ENCODE peak calls at places on chromosomes 16 and 17, in six cellular contexts. One of them, this sample, is unnamed.

GRCh38 chr17:81165246-81166032 is at the start of gene PVALEF:
- DNase-seq in caudate nucleus: peak; percentile 57
- DNase-seq in lung: no peak
- DNase-seq in Panc1: no peak
- DNase-seq in CD4-positive, alpha-beta T cell: no peak
- DNase-seq in upper lobe of right lung: no peak
- DNase-seq in this sample: no peak

GRCh38 chr16:29231231-29231630 is 175.3 kb downstream of the NPIPB11 start:
- DNase-seq in caudate nucleus: no peak
- DNase-seq in lung: no peak
- DNase-seq in Panc1: no peak
- DNase-seq in CD4-positive, alpha-beta T cell: no peak
- DNase-seq in upper lobe of right lung: peak; percentile 51
- DNase-seq in this sample: no peak

GRCh38 chr16:22353188-22353919 is 21.1 kb downstream of the CDR2 start:
- DNase-seq in caudate nucleus: no peak
- DNase-seq in lung: no peak
- DNase-seq in Panc1: no peak
- DNase-seq in CD4-positive, alpha-beta T cell: no peak
- DNase-seq in upper lobe of right lung: no peak
- DNase-seq in this sample: no peak

GRCh38 chr17:34499576-34499975 is 79.8 kb upstream of the TMEM132E start:
- DNase-seq in caudate nucleus: no peak
- DNase-seq in lung: no peak
- DNase-seq in Panc1: no peak
- DNase-seq in CD4-positive, alpha-beta T cell: no peak
- DNase-seq in upper lobe of right lung: no peak
- DNase-seq in this sample: no peak

GRCh38 chr17:12320286-12320685 is 299.6 kb downstream of the MAP2K4 start:
- DNase-seq in caudate nucleus: no peak
- DNase-seq in lung: no peak
- DNase-seq in Panc1: no peak
- DNase-seq in CD4-positive, alpha-beta T cell: no peak
- DNase-seq in upper lobe of right lung: no peak
- DNase-seq in this sample: no peak

GRCh38 chr17:19322129-19322505 is 40.4 kb downstream of the B9D1 start:
- DNase-seq in caudate nucleus: no peak
- DNase-seq in lung: no peak
- DNase-seq in Panc1: no peak
- DNase-seq in CD4-positive, alpha-beta T cell: no peak
- DNase-seq in upper lobe of right lung: peak; percentile 18
- DNase-seq in this sample: no peak

GRCh38 chr17:43584666-43585102 is 38.5 kb upstream of the ETV4 start:
- DNase-seq in caudate nucleus: no peak
- DNase-seq in lung: no peak
- DNase-seq in Panc1: no peak
- DNase-seq in CD4-positive, alpha-beta T cell: no peak
- DNase-seq in upper lobe of right lung: no peak
- DNase-seq in this sample: no peak

GRCh38 chr17:38915639-38915995 is 9.8 kb upstream of the LASP1NB start:
- DNase-seq in caudate nucleus: no peak
- DNase-seq in lung: no peak
- DNase-seq in Panc1: no peak
- DNase-seq in CD4-positive, alpha-beta T cell: no peak
- DNase-seq in upper lobe of right lung: no peak
- DNase-seq in this sample: no peak

GRCh38 chr16:14041164-14041563 is 30.0 kb upstream of the MRTFB start:
- DNase-seq in caudate nucleus: no peak
- DNase-seq in lung: no peak
- DNase-seq in Panc1: no peak
- DNase-seq in CD4-positive, alpha-beta T cell: no peak
- DNase-seq in upper lobe of right lung: no peak
- DNase-seq in this sample: no peak

GRCh38 chr17:50865060-50865867 is 890 bp downstream of the TOB1 start:
- DNase-seq in caudate nucleus: no peak
- DNase-seq in lung: peak; percentile 61
- DNase-seq in Panc1: peak; percentile 22
- DNase-seq in CD4-positive, alpha-beta T cell: peak; percentile 50
- DNase-seq in upper lobe of right lung: peak; percentile 86
- DNase-seq in this sample: no peak

GRCh38 chr17:78664476-78665384 is 87.5 kb upstream of the DNAH17 start:
- DNase-seq in caudate nucleus: no peak
- DNase-seq in lung: no peak
- DNase-seq in Panc1: no peak
- DNase-seq in CD4-positive, alpha-beta T cell: no peak
- DNase-seq in upper lobe of right lung: peak; percentile 60
- DNase-seq in this sample: no peak

GRCh38 chr16:3095869-3096268 is 3.2 kb downstream of the ZSCAN10 start:
- DNase-seq in caudate nucleus: no peak
- DNase-seq in lung: no peak
- DNase-seq in Panc1: no peak
- DNase-seq in CD4-positive, alpha-beta T cell: peak; percentile 45
- DNase-seq in upper lobe of right lung: no peak
- DNase-seq in this sample: no peak

GRCh38 chr16:70290949-70291519 is 1.7 kb upstream of the AARS1 start:
- DNase-seq in caudate nucleus: no peak
- DNase-seq in lung: no peak
- DNase-seq in Panc1: no peak
- DNase-seq in CD4-positive, alpha-beta T cell: no peak
- DNase-seq in upper lobe of right lung: no peak
- DNase-seq in this sample: no peak

GRCh38 chr17:5915337-5915736 is 154.8 kb upstream of the WSCD1 start:
- DNase-seq in caudate nucleus: no peak
- DNase-seq in lung: no peak
- DNase-seq in Panc1: no peak
- DNase-seq in CD4-positive, alpha-beta T cell: no peak
- DNase-seq in upper lobe of right lung: no peak
- DNase-seq in this sample: no peak

DNA sequence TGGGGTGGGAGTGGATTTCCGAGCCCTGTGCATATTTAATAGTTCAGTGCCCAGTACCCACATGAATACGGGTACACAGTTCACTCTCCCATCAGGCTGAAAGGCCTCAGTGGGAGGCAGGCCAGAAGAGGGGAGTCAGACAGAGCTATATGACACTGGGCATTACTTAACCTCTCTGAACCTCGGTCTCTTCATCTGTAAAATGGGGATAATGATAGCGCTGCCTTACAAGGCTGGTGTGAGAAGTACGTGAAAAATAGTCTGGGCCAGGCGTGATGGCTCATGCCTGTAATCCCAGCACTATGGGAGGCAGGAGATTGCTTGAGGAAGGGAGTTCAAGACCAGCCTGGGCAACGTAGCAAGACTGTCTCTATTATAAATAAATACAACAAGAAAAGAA is 3.6 kb downstream of the GPRC5B start:
- DNase-seq in caudate nucleus: no peak
- DNase-seq in lung: no peak
- DNase-seq in Panc1: no peak
- DNase-seq in CD4-positive, alpha-beta T cell: no peak
- DNase-seq in upper lobe of right lung: no peak
- DNase-seq in this sample: no peak
- H3K27ac ChIP-seq in caudate nucleus: peak overlapping the region; percentile 95
- H3K27ac ChIP-seq in lung: no peak overlapping the region
- H3K27ac ChIP-seq in Panc1: no peak overlapping the region
- H3K27ac ChIP-seq in CD4-positive, alpha-beta T cell: no peak overlapping the region
- H3K27ac ChIP-seq in upper lobe of right lung: no peak overlapping the region
- H3K27ac ChIP-seq in this sample: no peak overlapping the region

DNA sequence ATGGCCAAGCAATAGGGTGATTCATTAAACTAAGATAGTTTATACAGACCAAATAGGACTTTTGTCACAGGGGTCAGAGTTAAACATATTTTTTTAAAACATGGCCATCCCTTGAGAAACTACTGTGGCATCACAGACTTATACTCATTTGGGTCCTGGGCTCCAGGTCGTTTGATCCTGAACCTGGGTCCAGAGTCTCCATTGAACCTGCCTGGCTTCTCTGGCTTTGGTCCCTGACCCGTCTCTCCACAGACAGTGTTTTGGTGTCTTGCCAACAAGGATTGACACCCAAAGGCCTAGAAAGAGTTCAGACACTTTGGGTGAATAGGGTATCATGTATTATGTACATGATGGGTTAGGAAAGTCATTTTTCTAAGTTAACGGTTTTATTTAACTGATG is 236.7 kb downstream of the PHKB start:
- DNase-seq in caudate nucleus: no peak
- DNase-seq in lung: no peak
- DNase-seq in Panc1: no peak
- DNase-seq in CD4-positive, alpha-beta T cell: no peak
- DNase-seq in upper lobe of right lung: no peak
- DNase-seq in this sample: no peak
- H3K27ac ChIP-seq in caudate nucleus: no peak overlapping the region
- H3K27ac ChIP-seq in lung: no peak overlapping the region
- H3K27ac ChIP-seq in Panc1: no peak overlapping the region
- H3K27ac ChIP-seq in CD4-positive, alpha-beta T cell: no peak overlapping the region
- H3K27ac ChIP-seq in upper lobe of right lung: no peak overlapping the region
- H3K27ac ChIP-seq in this sample: no peak overlapping the region

GRCh38 chr17:75490173-75490743 is 25.1 kb downstream of the CASKIN2 start:
- DNase-seq in caudate nucleus: no peak
- DNase-seq in lung: no peak
- DNase-seq in Panc1: no peak
- DNase-seq in CD4-positive, alpha-beta T cell: no peak
- DNase-seq in upper lobe of right lung: no peak
- DNase-seq in this sample: no peak

GRCh38 chr17:75490953-75491649 is 24.2 kb downstream of the CASKIN2 start:
- DNase-seq in caudate nucleus: no peak
- DNase-seq in lung: no peak
- DNase-seq in Panc1: no peak
- DNase-seq in CD4-positive, alpha-beta T cell: no peak
- DNase-seq in upper lobe of right lung: no peak
- DNase-seq in this sample: no peak

GRCh38 chr17:75492555-75493168 is 22.7 kb downstream of the CASKIN2 start:
- DNase-seq in caudate nucleus: no peak
- DNase-seq in lung: no peak
- DNase-seq in Panc1: no peak
- DNase-seq in CD4-positive, alpha-beta T cell: no peak
- DNase-seq in upper lobe of right lung: no peak
- DNase-seq in this sample: no peak

GRCh38 chr17:75493476-75494129 is 21.7 kb downstream of the CASKIN2 start:
- DNase-seq in caudate nucleus: no peak
- DNase-seq in lung: no peak
- DNase-seq in Panc1: no peak
- DNase-seq in CD4-positive, alpha-beta T cell: no peak
- DNase-seq in upper lobe of right lung: no peak
- DNase-seq in this sample: no peak

DNA sequence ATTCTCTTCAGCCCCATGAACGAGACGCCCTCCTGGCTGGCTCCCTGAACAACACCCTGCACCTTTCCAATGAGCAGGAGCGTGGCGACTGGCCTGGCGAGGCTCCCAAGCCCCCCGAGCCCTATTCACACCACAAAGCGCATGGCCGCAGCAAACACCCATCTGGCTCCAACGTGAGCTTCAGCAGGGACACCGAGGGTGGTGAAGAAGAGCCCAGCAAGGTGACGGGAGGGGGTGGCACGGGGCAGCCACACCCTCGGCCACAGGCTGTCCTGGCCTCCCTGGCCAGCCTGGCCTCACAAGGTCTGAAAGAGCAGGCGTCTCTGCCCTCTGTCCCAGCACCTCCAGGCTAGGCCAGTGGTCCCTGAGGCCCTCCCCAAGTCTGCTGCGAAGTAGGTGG is 23.7 kb downstream of the CASKIN2 start:
- DNase-seq in caudate nucleus: no peak
- DNase-seq in lung: no peak
- DNase-seq in Panc1: no peak
- DNase-seq in CD4-positive, alpha-beta T cell: no peak
- DNase-seq in upper lobe of right lung: no peak
- DNase-seq in this sample: no peak
- H3K27ac ChIP-seq in caudate nucleus: no peak overlapping the region
- H3K27ac ChIP-seq in lung: no peak overlapping the region
- H3K27ac ChIP-seq in Panc1: no peak overlapping the region
- H3K27ac ChIP-seq in CD4-positive, alpha-beta T cell: no peak overlapping the region
- H3K27ac ChIP-seq in upper lobe of right lung: peak overlapping the region; percentile 30
- H3K27ac ChIP-seq in this sample: no peak overlapping the region

GRCh38 chr16:84931506-84931905 is 79.8 kb downstream of the ZDHHC7 start:
- DNase-seq in caudate nucleus: no peak
- DNase-seq in lung: no peak
- DNase-seq in Panc1: no peak
- DNase-seq in CD4-positive, alpha-beta T cell: no peak
- DNase-seq in upper lobe of right lung: no peak
- DNase-seq in this sample: no peak
- H3K27ac ChIP-seq in caudate nucleus: no peak overlapping the region
- H3K27ac ChIP-seq in lung: no peak overlapping the region
- H3K27ac ChIP-seq in Panc1: no peak overlapping the region
- H3K27ac ChIP-seq in CD4-positive, alpha-beta T cell: no peak overlapping the region
- H3K27ac ChIP-seq in upper lobe of right lung: no peak overlapping the region
- H3K27ac ChIP-seq in this sample: no peak overlapping the region

This sample was measured in epithelial cell of prostate.